ENCODE peak calls at places on chromosome 2, in six cellular contexts. One of them, this sample, is unnamed.

GRCh38 chr2:100615886-100616285 is 53.1 kb downstream of the PDCL3 start:
- DNase-seq in Right ventricle myocardium superior: no peak
- DNase-seq in fibroblast of the aortic adventitia: no peak
- DNase-seq in spleen: no peak
- DNase-seq in ELR: no peak
- DNase-seq in left lobe of liver: no peak
- DNase-seq in this sample: no peak

GRCh38 chr2:134401081-134401497 is 147.2 kb downstream of the MGAT5 start:
- DNase-seq in Right ventricle myocardium superior: peak; percentile 85
- DNase-seq in fibroblast of the aortic adventitia: peak; percentile 79
- DNase-seq in spleen: no peak
- DNase-seq in ELR: no peak
- DNase-seq in left lobe of liver: peak; percentile 64
- DNase-seq in this sample: peak; percentile 88

GRCh38 chr2:17539993-17540812 is at the start of gene VSNL1:
- DNase-seq in Right ventricle myocardium superior: peak; percentile 79
- DNase-seq in fibroblast of the aortic adventitia: peak; percentile 77
- DNase-seq in spleen: peak; percentile 67
- DNase-seq in ELR: no peak
- DNase-seq in left lobe of liver: peak; percentile 96
- DNase-seq in this sample: peak; percentile 76

GRCh38 chr2:20352230-20353216 is 1.9 kb upstream of the PUM2 start:
- DNase-seq in Right ventricle myocardium superior: no peak
- DNase-seq in fibroblast of the aortic adventitia: peak; percentile 27
- DNase-seq in spleen: no peak
- DNase-seq in ELR: no peak
- DNase-seq in left lobe of liver: no peak
- DNase-seq in this sample: no peak

GRCh38 chr2:230991598-230991997 is 4.3 kb upstream of the SPATA3 start:
- DNase-seq in Right ventricle myocardium superior: no peak
- DNase-seq in fibroblast of the aortic adventitia: no peak
- DNase-seq in spleen: no peak
- DNase-seq in ELR: no peak
- DNase-seq in left lobe of liver: no peak
- DNase-seq in this sample: peak; percentile 55

GRCh38 chr2:239731998-239732665 is 293.0 kb downstream of the NDUFA10 start:
- DNase-seq in Right ventricle myocardium superior: no peak
- DNase-seq in fibroblast of the aortic adventitia: no peak
- DNase-seq in spleen: peak; percentile 40
- DNase-seq in ELR: no peak
- DNase-seq in left lobe of liver: no peak
- DNase-seq in this sample: peak; percentile 58

GRCh38 chr2:240892361-240892760 is 3.6 kb downstream of the MAB21L4 start:
- DNase-seq in Right ventricle myocardium superior: no peak
- DNase-seq in fibroblast of the aortic adventitia: no peak
- DNase-seq in spleen: no peak
- DNase-seq in ELR: no peak
- DNase-seq in left lobe of liver: no peak
- DNase-seq in this sample: no peak

GRCh38 chr2:193240752-193241151 is 1046.0 kb upstream of the TMEFF2 start:
- DNase-seq in Right ventricle myocardium superior: no peak
- DNase-seq in fibroblast of the aortic adventitia: no peak
- DNase-seq in spleen: no peak
- DNase-seq in ELR: no peak
- DNase-seq in left lobe of liver: no peak
- DNase-seq in this sample: no peak

GRCh38 chr2:119119076-119119710 is 39.4 kb downstream of the C1QL2 start:
- DNase-seq in Right ventricle myocardium superior: no peak
- DNase-seq in fibroblast of the aortic adventitia: no peak
- DNase-seq in spleen: no peak
- DNase-seq in ELR: no peak
- DNase-seq in left lobe of liver: no peak
- DNase-seq in this sample: no peak